ENCODE peak calls at places on chromosomes 11 and 22, in four cellular contexts. I is ovary, G is RWPE2, O is brain microvascular endothelial cell. M is an unnamed sample. For H3K36me3, the result is how much of the 10 kb centered on the place peaks cover.

GRCh38 chr11:74992852-74993251 is 4.1 kb downstream of the NEU3 start:
- DNase-seq in I (no peak), G (no peak), O (no peak), M (no peak)

GRCh38 chr11:77154381-77155081 is 26.5 kb downstream of the MYO7A start:
- DNase-seq in I (no peak), G (no peak), O (no peak), M (no peak)

GRCh38 chr11:78244546-78245315 is 56.0 kb downstream of the USP35 start:
- DNase-seq in I (no peak), G (no peak), O (no peak), M (no peak)

GRCh38 chr22:31218565-31219262 is 6.6 kb downstream of the LIMK2 start:
- DNase-seq in I (no peak), G (no peak), O (no peak), M (no peak)

GRCh38 chr11:119134389-119134978 is 13.1 kb downstream of the HINFP start:
- DNase-seq in I (no peak), G (no peak), O (no peak), M (no peak)

GRCh38 chr11:107624983-107625779 is 34.2 kb downstream of the ELMOD1 start:
- DNase-seq in I (no peak), G (no peak), O (no peak), M (no peak)

GRCh38 chr11:60498853-60499252 is 6.3 kb downstream of the MS4A12 start:
- DNase-seq in I (no peak), G (no peak), O (no peak), M (no peak)

GRCh38 chr22:19478466-19479357 is at the start of gene UFD1:
- DNase-seq in I (peak), G (peak), O (peak), M (peak)

GRCh38 chr11:73872746-73873412 is 3.8 kb downstream of the COA4 start:
- DNase-seq in I (no peak), G (no peak), O (no peak), M (no peak)

GRCh38 chr22:24059793-24060192 is 48.7 kb downstream of the CABIN1 start:
- DNase-seq in I (no peak), G (no peak), O (no peak), M (no peak)

GRCh38 chr11:19919050-19919561 is 206.5 kb downstream of the NAV2 start:
- DNase-seq in I (no peak), G (peak), O (peak), M (peak)

GRCh38 chr11:34654491-34655334 is 33.8 kb downstream of the EHF start:
- DNase-seq in I (no peak), G (no peak), O (peak), M (no peak)

GRCh38 chr11:2807276-2807681 is 78.3 kb downstream of the CDKN1C start:
- DNase-seq in I (peak), G (peak), O (no peak), M (no peak)

GRCh38 chr11:122334546-122335375 is 218.7 kb upstream of the BLID start:
- DNase-seq in I (no peak), G (no peak), O (no peak), M (no peak)

GRCh38 chr11:17496406-17496805 is 19.8 kb upstream of the ABCC8 start:
- DNase-seq in I (no peak), G (no peak), O (no peak), M (no peak)

GRCh38 chr11:125348704-125349635 is 147.1 kb downstream of the FEZ1 start:
- DNase-seq in I (peak), G (no peak), O (peak), M (no peak)

GRCh38 chr22:43158778-43159483 is 7.6 kb downstream of the TSPO start:
- DNase-seq in I (no peak), G (no peak), O (no peak), M (no peak)

GRCh38 chr22:43160497-43161126 is 9.3 kb downstream of the TSPO start:
- DNase-seq in I (no peak), G (no peak), O (no peak), M (no peak)

GRCh38 chr22:43162412-43163150 is 11.2 kb downstream of the TSPO start:
- DNase-seq in I (peak), G (peak), O (no peak), M (no peak)

GRCh38 chr22:43157874-43158546 is 6.7 kb downstream of the TSPO start:
- DNase-seq in I (no peak), G (no peak), O (no peak), M (no peak)

DNA sequence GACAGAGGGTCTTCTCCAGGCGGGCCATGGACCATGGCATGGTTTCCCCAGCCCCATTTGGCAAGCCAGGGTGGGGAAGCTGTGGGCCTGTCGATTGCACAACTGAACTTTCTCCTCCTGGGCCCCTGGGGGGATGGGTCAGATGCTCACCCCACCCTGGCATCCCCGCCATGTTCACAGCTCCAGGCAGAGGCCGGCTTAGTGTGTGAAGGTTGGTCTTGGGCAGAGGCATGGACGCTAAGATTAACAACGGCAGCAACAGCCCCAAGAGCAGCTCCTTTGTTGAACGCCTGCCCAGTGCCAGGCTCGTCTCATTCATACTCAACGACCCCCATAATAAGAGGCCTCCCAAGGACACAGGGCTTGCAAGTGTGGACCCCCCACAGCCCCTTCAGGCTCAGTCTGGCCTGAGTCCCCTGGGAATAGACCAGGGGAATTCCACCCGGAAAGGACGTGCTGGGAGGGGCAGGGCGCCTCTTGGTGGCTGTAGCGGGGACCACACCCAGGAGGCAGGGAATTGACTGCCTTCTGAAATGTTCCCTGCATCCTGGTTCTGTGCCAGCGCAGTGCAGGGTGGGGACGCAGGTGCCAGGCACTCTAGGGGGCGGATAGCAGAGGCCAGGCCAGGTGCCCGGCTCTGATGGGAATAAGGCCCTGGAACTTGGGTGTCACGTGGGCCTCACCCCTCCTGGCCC is 8.3 kb downstream of the TSPO start:
- DNase-seq in I (no peak), G (no peak), O (no peak), M (no peak)
- TF ChIP-seq CTCF in I (no peak), G (peak), O (peak), M (peak)

GRCh38 chr11:12131943-12132789 is 21.8 kb downstream of the MICAL2 start:
- DNase-seq in I (no peak), G (no peak), O (no peak), M (no peak)

GRCh38 chr11:12133539-12134238 is 23.3 kb downstream of the MICAL2 start:
- DNase-seq in I (no peak), G (no peak), O (no peak), M (no peak)

GRCh38 chr11:12130180-12130980 is 20.0 kb downstream of the MICAL2 start:
- DNase-seq in I (no peak), G (no peak), O (no peak), M (no peak)

GRCh38 chr11:12134239-12134590 is 23.8 kb downstream of the MICAL2 start:
- DNase-seq in I (no peak), G (no peak), O (no peak), M (no peak)

DNA sequence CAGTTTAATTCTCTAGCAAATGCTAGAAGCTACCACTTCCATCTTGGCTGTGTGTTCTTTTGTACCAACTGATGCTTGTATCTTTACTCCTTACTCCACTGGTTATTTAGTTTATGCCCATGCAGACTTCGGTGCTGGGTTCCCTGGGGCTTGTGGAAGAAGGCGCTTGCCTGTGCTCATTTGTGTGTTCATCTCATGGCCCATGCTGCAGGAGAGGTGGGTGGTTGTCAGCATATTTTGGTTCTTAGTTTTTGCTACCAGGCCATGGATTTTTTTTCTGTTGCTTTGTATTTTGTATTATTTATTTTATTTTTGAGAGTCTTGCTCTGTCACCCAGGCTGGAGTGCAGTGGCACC is 22.4 kb downstream of the MICAL2 start:
- DNase-seq in I (no peak), G (no peak), O (no peak), M (no peak)
- H3K36me3 ChIP-seq in I (under half), G (half or more), O (half or more), M (under half)

GRCh38 chr11:12084191-12084717 is 26.1 kb upstream of the MICAL2 start:
- DNase-seq in I (no peak), G (no peak), O (no peak), M (no peak)

GRCh38 chr11:12086271-12087074 is 23.9 kb upstream of the MICAL2 start:
- DNase-seq in I (no peak), G (no peak), O (peak), M (peak)

GRCh38 chr11:12079726-12080556 is 30.4 kb upstream of the MICAL2 start:
- DNase-seq in I (peak), G (peak), O (peak), M (peak)

GRCh38 chr11:12085371-12086251 is 24.8 kb upstream of the MICAL2 start:
- DNase-seq in I (no peak), G (no peak), O (no peak), M (no peak)

DNA sequence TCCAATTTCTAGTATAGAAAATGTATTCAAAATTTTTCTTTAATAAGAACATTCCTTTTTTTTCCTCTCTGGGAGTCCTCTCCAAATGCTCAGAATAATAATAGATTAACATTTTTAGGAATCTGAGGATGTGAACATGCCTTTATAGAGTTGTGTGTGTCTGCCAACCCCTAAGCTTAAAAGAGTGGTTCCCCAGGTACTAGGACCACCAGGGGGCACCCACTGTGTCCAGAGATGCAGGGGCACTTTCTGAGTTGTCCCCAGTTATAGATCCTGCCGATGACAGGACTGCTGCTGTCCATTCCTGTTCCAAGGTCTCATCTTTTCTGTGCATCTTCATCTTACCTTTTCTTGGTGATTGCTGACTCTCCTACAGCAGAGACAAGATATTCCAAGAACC is 27.0 kb upstream of the MICAL2 start:
- DNase-seq in I (no peak), G (no peak), O (no peak), M (no peak)
- TF ChIP-seq CTCF in I (no peak), G (peak), O (peak), M (peak)

DNA sequence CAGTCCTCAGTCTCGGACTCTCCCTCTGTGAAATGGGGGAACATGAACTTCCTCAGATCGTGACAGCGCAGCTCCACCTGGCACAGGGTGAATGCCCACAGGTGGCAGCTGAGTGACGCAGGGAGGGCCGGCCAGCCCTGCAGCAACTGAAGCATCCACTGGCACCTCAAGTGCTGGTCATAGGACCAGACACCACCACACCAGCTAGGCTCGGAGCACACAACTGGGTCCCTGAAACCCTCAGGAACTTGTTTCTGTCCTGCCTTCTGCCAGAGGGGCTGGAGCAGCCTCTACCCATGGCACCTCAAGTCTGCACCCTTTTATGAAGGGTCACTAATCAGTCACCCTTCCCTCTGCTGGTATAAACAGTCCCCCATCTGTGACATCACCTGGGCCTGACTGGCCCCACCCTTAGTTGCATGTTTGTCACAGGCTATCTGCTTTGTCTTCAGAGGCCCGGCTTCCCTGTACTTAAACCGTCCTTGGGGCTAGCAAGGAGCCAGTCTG is 7.4 kb upstream of the CDC42BPG start:
- DNase-seq in I (no peak), G (no peak), O (no peak), M (no peak)
- H3K36me3 ChIP-seq in I (under half), G (under half), O (under half), M (under half)

DNA sequence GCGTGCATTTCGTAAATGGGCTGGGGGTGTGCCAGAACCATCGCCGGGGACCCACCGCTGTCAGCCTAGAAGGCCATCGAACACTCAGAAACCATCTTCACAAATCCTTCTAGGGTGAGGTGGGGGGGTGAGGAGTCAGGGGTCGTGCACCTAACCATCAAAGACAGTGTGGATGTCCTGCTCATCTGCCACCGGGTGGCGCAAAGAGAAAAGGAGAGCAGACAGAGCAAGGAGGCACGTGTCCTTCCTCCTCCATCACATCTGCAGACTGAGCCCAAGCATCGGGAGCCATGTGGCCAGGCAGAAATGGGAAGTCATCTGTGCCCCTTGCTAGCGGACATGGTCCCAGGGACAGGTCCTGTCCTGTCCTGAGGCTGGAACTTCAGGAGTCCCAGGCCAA is 61.9 kb upstream of the NUP50 start:
- DNase-seq in I (peak), G (no peak), O (peak), M (no peak)
- TF ChIP-seq CTCF in I (no peak), G (peak), O (peak), M (peak)

DNA sequence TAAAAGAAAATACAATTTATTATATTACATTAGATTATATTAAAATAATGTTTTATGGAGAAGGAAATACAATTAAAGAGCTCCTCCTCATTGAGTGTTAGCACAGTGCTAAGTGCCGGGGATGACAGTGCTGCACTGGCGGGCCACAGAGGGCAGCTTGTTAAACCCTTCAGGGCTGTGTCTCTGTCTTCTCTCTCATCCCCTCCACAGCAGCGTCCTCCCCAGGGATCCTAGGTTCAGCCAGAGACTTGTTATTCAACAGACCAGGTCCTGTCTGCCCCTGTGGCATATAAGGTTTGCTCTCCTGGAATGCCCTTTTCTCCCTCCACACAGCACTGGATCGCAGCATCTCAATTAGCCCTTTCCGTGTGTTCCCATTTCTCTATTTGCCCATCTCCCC is 14.2 kb downstream of the THYN1 start:
- DNase-seq in I (no peak), G (no peak), O (no peak), M (no peak)
- H3K36me3 ChIP-seq in I (under half), G (under half), O (under half), M (under half)

GRCh38 chr11:45659818-45660160 is 5.6 kb downstream of the CHST1 start:
- DNase-seq in I (no peak), G (no peak), O (no peak), M (no peak)

GRCh38 chr11:45661417-45662055 is 3.9 kb downstream of the CHST1 start:
- DNase-seq in I (no peak), G (no peak), O (no peak), M (no peak)

GRCh38 chr11:45662096-45662664 is 3.2 kb downstream of the CHST1 start:
- DNase-seq in I (no peak), G (no peak), O (no peak), M (no peak)

GRCh38 chr11:45659031-45659817 is 6.2 kb downstream of the CHST1 start:
- DNase-seq in I (no peak), G (peak), O (no peak), M (no peak)

DNA sequence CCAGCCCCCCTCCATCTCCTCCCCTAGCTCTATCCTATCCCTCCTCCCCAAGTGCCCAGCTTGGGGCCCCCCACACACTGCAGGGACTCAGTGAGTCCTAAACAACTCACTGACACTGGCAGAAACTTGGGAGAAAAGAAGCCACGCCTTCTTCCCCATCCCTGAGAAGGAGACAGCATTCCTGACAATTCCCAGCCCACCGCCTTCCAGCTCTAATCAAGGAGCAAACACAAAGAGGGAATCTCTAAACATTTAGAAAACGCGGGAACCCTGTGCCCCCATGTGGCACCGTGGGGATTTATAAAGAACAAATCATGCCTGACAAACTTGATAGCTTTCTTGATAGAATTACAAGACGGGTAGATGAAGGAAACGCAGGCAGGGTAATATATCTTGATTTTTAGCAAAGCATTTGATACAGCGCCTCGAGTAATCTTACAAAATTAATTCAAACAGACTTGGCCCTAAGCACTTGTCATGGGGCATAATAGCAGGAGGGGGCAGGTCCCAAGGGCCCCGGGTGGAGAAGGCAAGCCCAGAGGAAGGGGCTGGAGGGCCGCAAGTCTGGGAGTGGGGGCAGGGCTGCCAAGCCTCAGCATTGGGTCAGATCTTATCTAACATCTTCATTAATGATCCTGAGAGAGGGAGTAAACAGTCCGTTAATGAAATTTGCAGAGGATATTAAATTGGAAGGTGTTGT is 4.6 kb downstream of the CHST1 start:
- DNase-seq in I (no peak), G (no peak), O (no peak), M (no peak)
- TF ChIP-seq CTCF in I (no peak), G (no peak), O (no peak), M (no peak)

GRCh38 chr11:134589155-134589554 is 177.1 kb upstream of the B3GAT1 start:
- DNase-seq in I (no peak), G (no peak), O (no peak), M (no peak)

GRCh38 chr11:134585666-134586285 is 173.7 kb upstream of the B3GAT1 start:
- DNase-seq in I (no peak), G (no peak), O (no peak), M (no peak)

GRCh38 chr11:134584706-134585445 is 172.8 kb upstream of the B3GAT1 start:
- DNase-seq in I (no peak), G (no peak), O (no peak), M (no peak)

GRCh38 chr11:134586726-134587125 is 174.7 kb upstream of the B3GAT1 start:
- DNase-seq in I (no peak), G (no peak), O (no peak), M (no peak)

GRCh38 chr11:134587345-134587744 is 175.3 kb upstream of the B3GAT1 start:
- DNase-seq in I (no peak), G (no peak), O (no peak), M (no peak)
- H3K36me3 ChIP-seq in I (under half), G (under half), O (under half), M (under half)

GRCh38 chr11:65792456-65792855 is 5.6 kb downstream of the OVOL1 start:
- DNase-seq in I (no peak), G (no peak), O (no peak), M (no peak)

GRCh38 chr11:65793144-65793581 is 6.3 kb downstream of the OVOL1 start:
- DNase-seq in I (no peak), G (peak), O (no peak), M (no peak)

GRCh38 chr11:65790902-65791650 is 4.2 kb downstream of the OVOL1 start:
- DNase-seq in I (no peak), G (no peak), O (no peak), M (no peak)

GRCh38 chr11:65790104-65790901 is 3.4 kb downstream of the OVOL1 start:
- DNase-seq in I (no peak), G (no peak), O (no peak), M (no peak)

GRCh38 chr11:65791719-65792213 is 4.9 kb downstream of the OVOL1 start:
- DNase-seq in I (no peak), G (no peak), O (no peak), M (no peak)
- TF ChIP-seq CTCF in I (no peak), G (no peak), O (no peak), M (no peak)

GRCh38 chr11:763549-764321 is 13.6 kb downstream of the GATD1 start:
- DNase-seq in I (no peak), G (no peak), O (no peak), M (no peak)

GRCh38 chr11:761526-762108 is 14.4 kb downstream of the TALDO1 start:
- DNase-seq in I (no peak), G (no peak), O (no peak), M (no peak)

GRCh38 chr11:764322-765024 is 12.8 kb downstream of the GATD1 start:
- DNase-seq in I (no peak), G (no peak), O (no peak), M (no peak)

GRCh38 chr11:762421-763072 is 14.7 kb downstream of the GATD1 start:
- DNase-seq in I (peak), G (peak), O (peak), M (no peak)

GRCh38 chr11:763073-763463 is 14.2 kb downstream of the GATD1 start:
- DNase-seq in I (no peak), G (no peak), O (no peak), M (no peak)
- H3K36me3 ChIP-seq in I (under half), G (half or more), O (half or more), M (under half)